ENCODE peak calls at places on chromosomes 7 and 10, in five cellular contexts. O is GM23338, Q is pancreas, H is thoracic aorta, S is HCT116. U is an unnamed sample.

GRCh38 chr10:58797356-58797755 is 284.7 kb downstream of the BICC1 start:
- DNase-seq in O (no peak), Q (no peak), H (no peak), S (no peak), U (no peak)

GRCh38 chr7:3338161-3338560 is 37.1 kb downstream of the SDK1 start:
- DNase-seq in O (no peak), Q (no peak), H (no peak), S (no peak), U (no peak)

GRCh38 chr7:11642841-11643240 is 189.2 kb downstream of the THSD7A start:
- DNase-seq in O (no peak), Q (no peak), H (no peak), S (no peak), U (no peak)

GRCh38 chr7:33251261-33251660 is 121.9 kb downstream of the BBS9 start:
- DNase-seq in O (no peak), Q (no peak), H (no peak), S (no peak), U (no peak)

GRCh38 chr7:145156834-145157233 is 321.0 kb upstream of the TPK1 start:
- DNase-seq in O (no peak), Q (no peak), H (no peak), S (no peak), U (no peak)

GRCh38 chr7:137772748-137773147 is 74.0 kb downstream of the DGKI start:
- DNase-seq in O (no peak), Q (no peak), H (no peak), S (no peak), U (no peak)

GRCh38 chr7:76317782-76318487 is 15.5 kb downstream of the HSPB1 start:
- DNase-seq in O (peak; percentile 99), Q (peak; percentile 97), H (peak; percentile 83), S (peak; percentile 92), U (peak; percentile 98)

GRCh38 chr10:74079914-74080590 is 70.6 kb downstream of the AP3M1 start:
- DNase-seq in O (peak; percentile 54), Q (no peak), H (no peak), S (peak; percentile 35), U (no peak)

GRCh38 chr7:78020131-78020873 is 221.7 kb downstream of the PHTF2 start:
- DNase-seq in O (peak; percentile 75), Q (peak; percentile 40), H (peak; percentile 40), S (peak; percentile 45), U (no peak)

GRCh38 chr10:13528875-13529713 is at the start of gene BEND7:
- DNase-seq in O (peak; percentile 48), Q (peak; percentile 66), H (no peak), S (no peak), U (peak; percentile 81)

GRCh38 chr10:70907619-70908425 is 19.5 kb upstream of the PCBD1 start:
- DNase-seq in O (no peak), Q (peak; percentile 11), H (no peak), S (no peak), U (no peak)

GRCh38 chr7:139743267-139743966 is 34.4 kb downstream of the HIPK2 start:
- DNase-seq in O (no peak), Q (no peak), H (no peak), S (no peak), U (no peak)

GRCh38 chr7:139743967-139744767 is 33.6 kb downstream of the HIPK2 start:
- DNase-seq in O (no peak), Q (no peak), H (no peak), S (no peak), U (no peak)

GRCh38 chr7:139739863-139740597 is 37.8 kb downstream of the HIPK2 start:
- DNase-seq in O (no peak), Q (peak; percentile 64), H (no peak), S (no peak), U (no peak)

GRCh38 chr7:139741239-139741638 is 36.6 kb downstream of the HIPK2 start:
- DNase-seq in O (no peak), Q (no peak), H (no peak), S (no peak), U (no peak)

GRCh38 chr7:139741813-139742344 is 35.9 kb downstream of the HIPK2 start:
- DNase-seq in O (no peak), Q (no peak), H (no peak), S (no peak), U (no peak)
- H3K4me1 ChIP-seq in O (peaks cover 10% of the 10 kb centered on the region), Q (peaks cover 12% of the 10 kb centered on the region), H (peaks cover 98% of the 10 kb centered on the region), S (no peaks in the 10 kb centered on the region), U (peaks cover 10% of the 10 kb centered on the region)

GRCh38 chr10:5476918-5477525 is 22.3 kb downstream of the CALML5 start:
- DNase-seq in O (peak; percentile 56), Q (no peak), H (no peak), S (no peak), U (no peak)

GRCh38 chr10:5479481-5480161 is 19.7 kb downstream of the CALML5 start:
- DNase-seq in O (no peak), Q (no peak), H (no peak), S (no peak), U (peak; percentile 60)

GRCh38 chr10:5480162-5480931 is 19.0 kb downstream of the CALML5 start:
- DNase-seq in O (no peak), Q (no peak), H (no peak), S (no peak), U (no peak)

GRCh38 chr10:5477948-5478693 is 21.2 kb downstream of the CALML5 start:
- DNase-seq in O (no peak), Q (no peak), H (no peak), S (no peak), U (no peak)

GRCh38 chr10:5478694-5479305 is 20.6 kb downstream of the CALML5 start:
- DNase-seq in O (no peak), Q (no peak), H (no peak), S (no peak), U (no peak)
- H3K4me3 ChIP-seq in O (no peak overlapping the region), Q (no peak overlapping the region), H (no peak overlapping the region), S (no peak overlapping the region), U (no peak overlapping the region)

DNA sequence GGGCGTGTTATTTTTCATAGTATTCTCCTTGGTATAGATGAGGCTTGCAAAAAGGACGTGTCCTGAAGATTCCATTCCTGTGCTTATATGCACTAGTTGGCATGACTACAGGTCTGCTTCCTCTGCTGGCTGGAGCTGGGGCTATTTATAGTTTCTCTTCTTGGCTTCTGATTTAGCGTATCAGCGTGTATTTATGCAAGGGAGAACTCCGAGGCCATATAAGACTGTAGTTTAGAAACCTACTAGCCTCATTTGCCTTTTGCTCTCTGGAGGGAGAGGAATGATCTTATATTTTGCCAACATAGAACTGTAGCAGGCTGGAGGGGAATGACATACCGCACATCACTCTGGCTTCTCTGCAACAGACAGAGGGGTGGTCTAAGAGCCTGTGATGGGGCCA is 39.7 kb downstream of the CACNB2 start:
- DNase-seq in O (no peak), Q (no peak), H (no peak), S (no peak), U (no peak)
- H3K27ac ChIP-seq in O (no peak overlapping the region), Q (peak overlapping the region; percentile 3), H (peak overlapping the region; percentile 68), S (no peak overlapping the region), U (peak overlapping the region; percentile 5)

GRCh38 chr7:129052441-129052840 is 2.5 kb downstream of the TNPO3 start:
- DNase-seq in O (no peak), Q (no peak), H (no peak), S (no peak), U (no peak)

GRCh38 chr7:129041929-129042200 is 13.0 kb downstream of the TNPO3 start:
- DNase-seq in O (no peak), Q (no peak), H (no peak), S (no peak), U (no peak)

GRCh38 chr7:129043012-129043411 is 11.9 kb downstream of the TNPO3 start:
- DNase-seq in O (no peak), Q (no peak), H (no peak), S (no peak), U (no peak)

DNA sequence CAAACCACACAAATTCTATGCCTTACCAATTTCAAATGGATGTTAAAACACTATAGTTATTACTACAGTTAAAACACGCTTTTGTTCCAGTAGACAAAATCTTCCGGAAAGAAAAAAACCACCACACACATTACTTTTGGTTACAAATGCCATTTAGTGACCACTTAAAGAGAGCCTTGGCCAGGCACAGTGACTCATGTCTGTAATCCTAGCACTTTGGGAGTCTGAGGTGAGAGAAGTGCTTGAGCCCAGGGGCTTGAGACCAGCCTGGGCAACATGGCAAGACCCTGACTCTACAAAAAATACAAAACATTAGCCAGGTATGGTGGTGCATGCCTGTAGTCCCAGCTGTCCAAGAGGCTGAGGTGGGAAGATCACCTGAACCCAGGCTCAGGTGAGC is 7.2 kb downstream of the TNPO3 start:
- DNase-seq in O (no peak), Q (no peak), H (no peak), S (no peak), U (no peak)
- H3K4me1 ChIP-seq in O (peaks cover 13% of the 10 kb centered on the region), Q (no peaks in the 10 kb centered on the region), H (peaks cover 50% of the 10 kb centered on the region), S (no peaks in the 10 kb centered on the region), U (peaks cover 5% of the 10 kb centered on the region)

GRCh38 chr10:5565671-5566581 is 41.2 kb downstream of the CALML3 start:
- DNase-seq in O (no peak), Q (no peak), H (no peak), S (no peak), U (no peak)

GRCh38 chr10:5563991-5564536 is 39.3 kb downstream of the CALML3 start:
- DNase-seq in O (no peak), Q (no peak), H (no peak), S (no peak), U (no peak)

GRCh38 chr10:5563237-5563961 is 38.6 kb downstream of the CALML3 start:
- DNase-seq in O (no peak), Q (no peak), H (no peak), S (no peak), U (no peak)

GRCh38 chr10:5565205-5565545 is 40.4 kb downstream of the CALML3 start:
- DNase-seq in O (no peak), Q (no peak), H (no peak), S (no peak), U (no peak)

DNA sequence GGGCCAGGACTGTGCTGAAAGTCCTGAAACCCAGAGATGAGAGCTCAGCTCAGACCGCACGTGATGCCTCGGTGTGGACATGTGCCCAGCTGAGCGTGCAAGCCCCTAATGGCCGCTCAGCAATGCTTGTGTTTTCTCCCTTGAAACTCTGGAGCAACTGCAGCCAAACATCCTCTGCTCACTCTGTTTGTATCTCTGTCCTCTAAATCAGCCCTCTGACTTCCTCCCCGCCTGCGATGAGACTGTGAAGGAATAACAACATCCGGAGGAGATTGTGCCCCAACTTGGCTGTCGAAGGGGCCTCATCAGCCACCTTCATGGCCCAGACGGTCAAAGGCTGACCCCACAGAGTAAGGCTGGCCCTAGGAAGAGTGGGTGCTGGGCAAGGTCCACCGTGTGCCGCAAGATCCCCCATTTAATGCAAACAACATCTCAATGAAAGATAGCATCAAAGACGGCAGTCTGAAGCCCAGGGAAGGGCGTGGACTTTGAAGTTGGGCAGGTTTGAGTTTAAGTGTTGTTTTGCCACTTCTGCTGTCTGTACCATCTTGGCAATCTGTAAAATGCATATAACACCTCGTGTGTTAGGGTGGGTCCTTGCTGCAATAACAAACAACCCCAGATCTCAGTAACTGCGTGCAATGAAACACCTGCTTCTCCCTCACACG is 39.9 kb downstream of the CALML3 start:
- DNase-seq in O (no peak), Q (no peak), H (no peak), S (no peak), U (no peak)
- H3K4me3 ChIP-seq in O (no peak overlapping the region), Q (no peak overlapping the region), H (no peak overlapping the region), S (no peak overlapping the region), U (no peak overlapping the region)